ENCODE peak calls at places on chromosomes 7 and 10, in eight cellular contexts. One of them, this sample, is unnamed.

GRCh38 chr10:44857363-44858016 is 53.6 kb upstream of the TMEM72 start:
- DNase-seq in CD4-positive, alpha-beta memory T cell: peak
- DNase-seq in lower leg skin: peak
- DNase-seq in RWPE2: no peak
- DNase-seq in transverse colon: peak
- DNase-seq in GM12865: peak
- DNase-seq in cardiac muscle cell: peak
- DNase-seq in left lung: peak
- DNase-seq in this sample: peak

GRCh38 chr7:41702635-41703371 is at the start of gene INHBA:
- DNase-seq in CD4-positive, alpha-beta memory T cell: no peak
- DNase-seq in lower leg skin: no peak
- DNase-seq in RWPE2: peak
- DNase-seq in transverse colon: no peak
- DNase-seq in GM12865: no peak
- DNase-seq in cardiac muscle cell: no peak
- DNase-seq in left lung: no peak
- DNase-seq in this sample: peak

GRCh38 chr10:121771957-121772356 is 155.9 kb downstream of the ATE1 start:
- DNase-seq in CD4-positive, alpha-beta memory T cell: no peak
- DNase-seq in lower leg skin: no peak
- DNase-seq in RWPE2: no peak
- DNase-seq in transverse colon: no peak
- DNase-seq in GM12865: no peak
- DNase-seq in cardiac muscle cell: no peak
- DNase-seq in left lung: no peak
- DNase-seq in this sample: no peak

GRCh38 chr10:131437556-131438465 is 126.3 kb upstream of the TCERG1L start:
- DNase-seq in CD4-positive, alpha-beta memory T cell: no peak
- DNase-seq in lower leg skin: no peak
- DNase-seq in RWPE2: peak
- DNase-seq in transverse colon: no peak
- DNase-seq in GM12865: no peak
- DNase-seq in cardiac muscle cell: no peak
- DNase-seq in left lung: peak
- DNase-seq in this sample: no peak

GRCh38 chr7:43872401-43873165 is 3.3 kb upstream of the MRPS24 start:
- DNase-seq in CD4-positive, alpha-beta memory T cell: no peak
- DNase-seq in lower leg skin: peak
- DNase-seq in RWPE2: peak
- DNase-seq in transverse colon: peak
- DNase-seq in GM12865: no peak
- DNase-seq in cardiac muscle cell: peak
- DNase-seq in left lung: no peak
- DNase-seq in this sample: peak

GRCh38 chr7:79624336-79624735 is 170.9 kb upstream of the MAGI2 start:
- DNase-seq in CD4-positive, alpha-beta memory T cell: no peak
- DNase-seq in lower leg skin: no peak
- DNase-seq in RWPE2: no peak
- DNase-seq in transverse colon: no peak
- DNase-seq in GM12865: no peak
- DNase-seq in cardiac muscle cell: no peak
- DNase-seq in left lung: no peak
- DNase-seq in this sample: no peak

GRCh38 chr7:100764841-100765240 is 31.4 kb downstream of the ZAN start:
- DNase-seq in CD4-positive, alpha-beta memory T cell: no peak
- DNase-seq in lower leg skin: peak
- DNase-seq in RWPE2: no peak
- DNase-seq in transverse colon: no peak
- DNase-seq in GM12865: no peak
- DNase-seq in cardiac muscle cell: no peak
- DNase-seq in left lung: no peak
- DNase-seq in this sample: no peak

GRCh38 chr7:38411404-38411803 is 138.0 kb upstream of the TARP start:
- DNase-seq in CD4-positive, alpha-beta memory T cell: no peak
- DNase-seq in lower leg skin: no peak
- DNase-seq in RWPE2: no peak
- DNase-seq in transverse colon: no peak
- DNase-seq in GM12865: peak
- DNase-seq in cardiac muscle cell: peak
- DNase-seq in left lung: no peak
- DNase-seq in this sample: no peak

GRCh38 chr10:34469446-34469845 is 345.6 kb downstream of the PARD3 start:
- DNase-seq in CD4-positive, alpha-beta memory T cell: no peak
- DNase-seq in lower leg skin: no peak
- DNase-seq in RWPE2: no peak
- DNase-seq in transverse colon: no peak
- DNase-seq in GM12865: no peak
- DNase-seq in cardiac muscle cell: no peak
- DNase-seq in left lung: no peak
- DNase-seq in this sample: no peak

GRCh38 chr10:112583236-112583919 is 136.4 kb downstream of the VTI1A start:
- DNase-seq in CD4-positive, alpha-beta memory T cell: no peak
- DNase-seq in lower leg skin: no peak
- DNase-seq in RWPE2: no peak
- DNase-seq in transverse colon: no peak
- DNase-seq in GM12865: no peak
- DNase-seq in cardiac muscle cell: no peak
- DNase-seq in left lung: no peak
- DNase-seq in this sample: no peak

GRCh38 chr10:123885406-123886164 is 6.0 kb downstream of the CPXM2 start:
- DNase-seq in CD4-positive, alpha-beta memory T cell: no peak
- DNase-seq in lower leg skin: no peak
- DNase-seq in RWPE2: no peak
- DNase-seq in transverse colon: no peak
- DNase-seq in GM12865: no peak
- DNase-seq in cardiac muscle cell: no peak
- DNase-seq in left lung: no peak
- DNase-seq in this sample: no peak

GRCh38 chr7:27154369-27154768 is 2.0 kb upstream of the HOXA3 start:
- DNase-seq in CD4-positive, alpha-beta memory T cell: no peak
- DNase-seq in lower leg skin: peak
- DNase-seq in RWPE2: peak
- DNase-seq in transverse colon: peak
- DNase-seq in GM12865: no peak
- DNase-seq in cardiac muscle cell: no peak
- DNase-seq in left lung: peak
- DNase-seq in this sample: no peak

GRCh38 chr7:137471128-137471527 is 127.6 kb upstream of the PTN start:
- DNase-seq in CD4-positive, alpha-beta memory T cell: no peak
- DNase-seq in lower leg skin: no peak
- DNase-seq in RWPE2: no peak
- DNase-seq in transverse colon: peak
- DNase-seq in GM12865: no peak
- DNase-seq in cardiac muscle cell: no peak
- DNase-seq in left lung: no peak
- DNase-seq in this sample: no peak

DNA sequence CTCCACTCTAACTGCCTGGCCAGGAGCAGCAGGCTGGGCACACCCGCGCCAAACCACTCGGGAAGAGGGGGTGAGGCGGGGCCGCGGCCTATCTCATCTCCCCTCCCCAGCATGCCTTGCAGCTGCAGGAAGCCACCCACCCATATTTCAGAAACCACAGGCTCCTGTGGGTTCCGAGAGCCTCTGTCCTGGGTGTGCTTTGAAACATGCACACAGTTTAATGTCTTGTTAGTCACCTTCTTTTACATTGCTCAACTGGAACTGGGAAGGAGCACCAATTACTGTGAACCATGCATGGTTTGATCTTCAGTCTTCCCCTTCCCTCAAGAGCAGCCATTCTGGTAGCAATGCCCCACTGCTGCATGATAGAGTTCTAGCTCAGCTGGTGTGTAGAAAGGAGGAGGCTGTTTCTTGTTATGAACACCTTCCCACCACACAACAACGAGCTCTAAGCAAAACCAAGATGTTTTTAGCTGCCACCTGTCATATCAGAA is 37.6 kb upstream of the IKZF1 start:
- DNase-seq in CD4-positive, alpha-beta memory T cell: peak
- DNase-seq in lower leg skin: no peak
- DNase-seq in RWPE2: no peak
- DNase-seq in transverse colon: peak
- DNase-seq in GM12865: peak
- DNase-seq in cardiac muscle cell: no peak
- DNase-seq in left lung: peak
- DNase-seq in this sample: no peak
- H3K4me3 ChIP-seq in CD4-positive, alpha-beta memory T cell: no peak
- H3K4me3 ChIP-seq in lower leg skin: no peak
- H3K4me3 ChIP-seq in RWPE2: no peak
- H3K4me3 ChIP-seq in transverse colon: no peak
- H3K4me3 ChIP-seq in GM12865: peak
- H3K4me3 ChIP-seq in cardiac muscle cell: no peak
- H3K4me3 ChIP-seq in left lung: no peak
- H3K4me3 ChIP-seq in this sample: no peak

DNA sequence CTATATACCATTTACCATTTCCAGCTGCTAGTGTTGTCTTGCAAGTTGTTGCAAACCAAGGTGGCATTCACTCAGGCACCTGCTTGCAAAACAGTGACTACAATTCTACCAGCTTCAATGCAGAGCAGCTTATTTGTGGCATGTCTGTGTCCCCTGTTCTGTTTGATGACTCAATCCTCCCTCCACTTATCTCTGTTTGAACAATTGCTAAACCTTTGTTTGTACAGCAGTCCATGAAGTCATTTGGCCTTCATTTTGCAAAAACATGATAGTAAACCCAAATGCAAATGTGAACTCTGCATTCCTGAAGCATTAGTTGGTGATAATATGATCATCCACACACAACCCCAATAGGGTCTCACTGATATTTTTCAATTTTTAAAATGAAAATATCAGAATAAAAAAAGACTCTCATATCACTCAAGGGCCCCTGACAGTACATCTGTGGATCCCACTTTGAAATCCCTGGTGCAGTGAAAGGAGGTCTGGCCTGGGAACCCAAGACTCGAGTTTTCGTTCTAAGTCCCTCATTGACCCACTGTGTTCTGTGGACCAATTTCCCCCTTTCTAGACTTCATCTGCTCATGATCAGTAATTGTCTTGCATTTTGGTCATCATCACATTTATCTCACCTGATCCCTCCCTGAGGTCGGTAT is 425.4 kb downstream of the RPS24 start:
- DNase-seq in CD4-positive, alpha-beta memory T cell: no peak
- DNase-seq in lower leg skin: no peak
- DNase-seq in RWPE2: no peak
- DNase-seq in transverse colon: no peak
- DNase-seq in GM12865: no peak
- DNase-seq in cardiac muscle cell: no peak
- DNase-seq in left lung: no peak
- DNase-seq in this sample: peak
- H3K4me3 ChIP-seq in CD4-positive, alpha-beta memory T cell: no peak
- H3K4me3 ChIP-seq in lower leg skin: no peak
- H3K4me3 ChIP-seq in RWPE2: no peak
- H3K4me3 ChIP-seq in transverse colon: no peak
- H3K4me3 ChIP-seq in GM12865: no peak
- H3K4me3 ChIP-seq in cardiac muscle cell: no peak
- H3K4me3 ChIP-seq in left lung: no peak
- H3K4me3 ChIP-seq in this sample: no peak

GRCh38 chr10:63520463-63521388 is 475 bp upstream of the REEP3 start:
- DNase-seq in CD4-positive, alpha-beta memory T cell: peak
- DNase-seq in lower leg skin: peak
- DNase-seq in RWPE2: peak
- DNase-seq in transverse colon: peak
- DNase-seq in GM12865: peak
- DNase-seq in cardiac muscle cell: no peak
- DNase-seq in left lung: peak
- DNase-seq in this sample: no peak
- H3K4me3 ChIP-seq in CD4-positive, alpha-beta memory T cell: peak
- H3K4me3 ChIP-seq in lower leg skin: peak
- H3K4me3 ChIP-seq in RWPE2: peak
- H3K4me3 ChIP-seq in transverse colon: peak
- H3K4me3 ChIP-seq in GM12865: peak
- H3K4me3 ChIP-seq in cardiac muscle cell: peak
- H3K4me3 ChIP-seq in left lung: peak
- H3K4me3 ChIP-seq in this sample: peak

GRCh38 chr7:156607332-156608175 is 33.0 kb upstream of the RNF32 start:
- DNase-seq in CD4-positive, alpha-beta memory T cell: no peak
- DNase-seq in lower leg skin: no peak
- DNase-seq in RWPE2: no peak
- DNase-seq in transverse colon: no peak
- DNase-seq in GM12865: no peak
- DNase-seq in cardiac muscle cell: no peak
- DNase-seq in left lung: peak
- DNase-seq in this sample: no peak
- H3K4me3 ChIP-seq in CD4-positive, alpha-beta memory T cell: no peak
- H3K4me3 ChIP-seq in lower leg skin: no peak
- H3K4me3 ChIP-seq in RWPE2: no peak
- H3K4me3 ChIP-seq in transverse colon: peak
- H3K4me3 ChIP-seq in GM12865: no peak
- H3K4me3 ChIP-seq in cardiac muscle cell: no peak
- H3K4me3 ChIP-seq in left lung: peak
- H3K4me3 ChIP-seq in this sample: peak

GRCh38 chr7:150329331-150330106 is 6.2 kb upstream of the ACTR3C start:
- DNase-seq in CD4-positive, alpha-beta memory T cell: no peak
- DNase-seq in lower leg skin: no peak
- DNase-seq in RWPE2: no peak
- DNase-seq in transverse colon: no peak
- DNase-seq in GM12865: no peak
- DNase-seq in cardiac muscle cell: no peak
- DNase-seq in left lung: no peak
- DNase-seq in this sample: no peak
- H3K4me3 ChIP-seq in CD4-positive, alpha-beta memory T cell: no peak
- H3K4me3 ChIP-seq in lower leg skin: no peak
- H3K4me3 ChIP-seq in RWPE2: no peak
- H3K4me3 ChIP-seq in transverse colon: no peak
- H3K4me3 ChIP-seq in GM12865: no peak
- H3K4me3 ChIP-seq in cardiac muscle cell: no peak
- H3K4me3 ChIP-seq in left lung: no peak
- H3K4me3 ChIP-seq in this sample: no peak